ENCODE peak calls at places on chromosomes 12 and 14, in nine cellular contexts. Y, L, T, F, G, R, A, H and M are unnamed samples.
A peak's percentile ranks its signal among the peaks of the same experiment; 100 is the strongest.

GRCh38 chr12:93583993-93584392 is 11.5 kb downstream of the SOCS2 start:
- DNase-seq in Y (no peak), L (no peak), T (no peak), F (no peak), G (no peak), R (no peak), A (no peak), H (no peak), M (no peak)

GRCh38 chr12:113934946-113935345 is 31.2 kb downstream of the RBM19 start:
- DNase-seq in Y (no peak), L (no peak), T (no peak), F (no peak), G (no peak), R (no peak), A (no peak), H (no peak), M (no peak)

GRCh38 chr14:77003960-77004710 is 24.4 kb downstream of the IRF2BPL start:
- DNase-seq in Y (no peak), L (no peak), T (no peak), F (no peak), G (peak; percentile 42), R (peak; percentile 56), A (no peak), H (no peak), M (no peak)

GRCh38 chr12:65832217-65832616 is 7.9 kb downstream of the HMGA2 start:
- DNase-seq in Y (no peak), L (no peak), T (no peak), F (no peak), G (no peak), R (no peak), A (no peak), H (no peak), M (no peak)

GRCh38 chr12:19065871-19066270 is 63.7 kb upstream of the PLEKHA5 start:
- DNase-seq in Y (no peak), L (no peak), T (no peak), F (no peak), G (no peak), R (no peak), A (no peak), H (no peak), M (no peak)

GRCh38 chr14:89013098-89013504 is 188.7 kb downstream of the TTC8 start:
- DNase-seq in Y (no peak), L (peak; percentile 25), T (no peak), F (no peak), G (peak; percentile 71), R (peak; percentile 43), A (peak; percentile 50), H (no peak), M (no peak)

GRCh38 chr14:98754343-98755025 is 517.5 kb downstream of the BCL11B start:
- DNase-seq in Y (no peak), L (no peak), T (no peak), F (peak; percentile 36), G (no peak), R (no peak), A (no peak), H (no peak), M (no peak)

GRCh38 chr14:29584992-29585391 is 342.7 kb downstream of the PRKD1 start:
- DNase-seq in Y (peak; percentile 74), L (peak; percentile 58), T (peak; percentile 23), F (no peak), G (peak; percentile 26), R (peak; percentile 79), A (no peak), H (no peak), M (no peak)

GRCh38 chr14:104436741-104437701 is 142.5 kb upstream of the C14orf180 start:
- DNase-seq in Y (peak; percentile 62), L (no peak), T (no peak), F (no peak), G (peak; percentile 70), R (no peak), A (no peak), H (peak; percentile 53), M (no peak)

GRCh38 chr14:56004807-56005579 is 113.2 kb upstream of the PELI2 start:
- DNase-seq in Y (no peak), L (peak; percentile 44), T (no peak), F (no peak), G (no peak), R (peak; percentile 92), A (no peak), H (no peak), M (peak; percentile 37)

GRCh38 chr14:76181546-76181945 is 29.8 kb downstream of the GPATCH2L start:
- DNase-seq in Y (no peak), L (no peak), T (no peak), F (no peak), G (no peak), R (peak; percentile 34), A (no peak), H (no peak), M (no peak)

GRCh38 chr12:42474391-42474790 is 115.2 kb downstream of the PRICKLE1 start:
- DNase-seq in Y (no peak), L (no peak), T (no peak), F (no peak), G (no peak), R (peak; percentile 82), A (peak; percentile 68), H (no peak), M (no peak)

GRCh38 chr14:102320671-102321455 is 1.3 kb downstream of the ZNF839 start:
- DNase-seq in Y (no peak), L (no peak), T (no peak), F (no peak), G (no peak), R (no peak), A (no peak), H (peak; percentile 57), M (no peak)
- H3K27ac ChIP-seq in Y (peak overlapping the region; percentile 97), L (no peak overlapping the region), T (peak overlapping the region; percentile 99), F (peak overlapping the region; percentile 84), G (no peak overlapping the region), R (peak overlapping the region; percentile 74), A (peak overlapping the region; percentile 3), H (no peak overlapping the region), M (peak overlapping the region; percentile 71)

DNA sequence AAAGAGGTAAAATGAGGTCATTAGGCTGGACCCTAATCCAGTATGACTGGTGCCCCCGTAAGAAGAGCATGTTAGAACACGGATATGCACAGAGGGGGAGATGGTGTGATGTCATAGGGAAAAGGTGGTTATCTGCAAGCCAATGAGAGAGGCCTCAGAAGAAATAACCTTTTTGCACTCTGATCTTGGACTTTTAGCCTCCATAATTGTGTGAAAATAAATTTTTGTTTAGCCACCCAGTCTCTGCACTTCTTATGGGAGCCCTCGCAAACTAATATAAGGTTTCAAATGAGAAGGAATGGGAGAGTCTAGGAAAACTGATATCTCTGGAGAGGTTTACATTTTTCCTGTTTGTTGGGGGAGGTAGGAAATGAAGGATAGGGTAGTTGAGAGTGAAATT is 43.2 kb upstream of the PKP2 start:
- DNase-seq in Y (no peak), L (no peak), T (no peak), F (no peak), G (no peak), R (no peak), A (no peak), H (no peak), M (no peak)
- H3K4me3 ChIP-seq in Y (no peak overlapping the region), L (no peak overlapping the region), T (no peak overlapping the region), F (no peak overlapping the region), G (no peak overlapping the region), R (no peak overlapping the region), A (no peak overlapping the region), H (no peak overlapping the region), M (no peak overlapping the region)

GRCh38 chr12:120763250-120763649 is 37.6 kb downstream of the ACADS start:
- DNase-seq in Y (no peak), L (no peak), T (no peak), F (no peak), G (no peak), R (no peak), A (no peak), H (no peak), M (no peak)

GRCh38 chr12:120760349-120761245 is 35.0 kb downstream of the ACADS start:
- DNase-seq in Y (no peak), L (no peak), T (no peak), F (no peak), G (no peak), R (no peak), A (no peak), H (no peak), M (peak; percentile 67)

GRCh38 chr12:120759591-120760348 is 34.1 kb downstream of the ACADS start:
- DNase-seq in Y (no peak), L (no peak), T (no peak), F (no peak), G (no peak), R (no peak), A (no peak), H (no peak), M (no peak)

GRCh38 chr12:120761581-120761980 is 36.0 kb downstream of the ACADS start:
- DNase-seq in Y (no peak), L (no peak), T (no peak), F (no peak), G (no peak), R (no peak), A (no peak), H (no peak), M (no peak)

DNA sequence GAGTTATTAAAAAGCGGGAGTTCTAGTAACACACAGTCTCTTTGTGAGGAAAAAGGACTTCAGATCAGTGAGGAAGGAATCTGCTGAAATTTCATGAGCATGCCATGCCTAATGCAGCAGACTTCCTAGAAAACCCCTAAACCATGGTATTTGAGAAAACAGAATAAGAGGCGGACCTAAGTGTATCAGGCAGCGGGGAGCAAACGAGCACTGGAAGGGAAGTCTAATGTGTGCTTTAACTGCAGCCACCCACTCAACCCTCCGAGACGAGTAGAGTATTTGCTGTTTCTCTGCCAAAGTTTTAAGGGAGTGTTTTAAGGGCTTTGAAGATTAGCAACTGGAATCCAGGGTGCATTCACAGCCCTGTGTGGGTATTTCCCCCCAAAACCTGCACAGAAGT is 36.5 kb downstream of the ACADS start:
- DNase-seq in Y (no peak), L (no peak), T (no peak), F (no peak), G (no peak), R (no peak), A (no peak), H (no peak), M (no peak)
- H3K27ac ChIP-seq in Y (peak overlapping the region; percentile 49), L (no peak overlapping the region), T (peak overlapping the region; percentile 87), F (no peak overlapping the region), G (no peak overlapping the region), R (no peak overlapping the region), A (no peak overlapping the region), H (no peak overlapping the region), M (no peak overlapping the region)

GRCh38 chr12:121793501-121793835 is at the start of gene RHOF:
- DNase-seq in Y (no peak), L (peak; percentile 80), T (no peak), F (no peak), G (no peak), R (peak; percentile 56), A (no peak), H (no peak), M (no peak)

GRCh38 chr12:121793836-121794531 is 496 bp upstream of the RHOF start:
- DNase-seq in Y (peak; percentile 93), L (peak; percentile 96), T (peak; percentile 91), F (peak; percentile 94), G (peak; percentile 93), R (peak; percentile 98), A (peak; percentile 89), H (peak; percentile 97), M (peak; percentile 94)

GRCh38 chr12:121789800-121790748 is 3.4 kb downstream of the RHOF start:
- DNase-seq in Y (no peak), L (no peak), T (peak; percentile 60), F (no peak), G (no peak), R (no peak), A (no peak), H (no peak), M (peak; percentile 99)

GRCh38 chr12:121792607-121793500 is 634 bp downstream of the RHOF start:
- DNase-seq in Y (no peak), L (no peak), T (no peak), F (no peak), G (peak; percentile 70), R (no peak), A (no peak), H (no peak), M (peak; percentile 61)

GRCh38 chr12:121791671-121792496 is 1.6 kb downstream of the RHOF start:
- DNase-seq in Y (no peak), L (no peak), T (no peak), F (no peak), G (no peak), R (no peak), A (no peak), H (no peak), M (no peak)
- H3K4me3 ChIP-seq in Y (no peak overlapping the region), L (no peak overlapping the region), T (no peak overlapping the region), F (peak overlapping the region; percentile 85), G (peak overlapping the region; percentile 68), R (no peak overlapping the region), A (peak overlapping the region; percentile 91), H (no peak overlapping the region), M (peak overlapping the region; percentile 67)